ENCODE peak calls at places on chromosomes 6 and 20, in four cellular contexts. X is transverse colon, Z is GM12878, O is psoas muscle. U is an unnamed sample.

GRCh38 chr6:106281088-106281487 is 44.5 kb downstream of the ATG5 start:
- DNase-seq in X (no peak), Z (no peak), O (no peak), U (no peak)

GRCh38 chr6:1190361-1190760 is 121.5 kb upstream of the FOXQ1 start:
- DNase-seq in X (no peak), Z (no peak), O (no peak), U (no peak)

GRCh38 chr6:43172127-43173007 is 1.3 kb downstream of the SRF start:
- DNase-seq in X (peak), Z (no peak), O (peak), U (peak)

GRCh38 chr6:113381957-113382356 is 475.2 kb upstream of the MARCKS start:
- DNase-seq in X (peak), Z (peak), O (no peak), U (peak)

GRCh38 chr6:63492476-63492875 is 79.8 kb upstream of the LOC128125822 start:
- DNase-seq in X (peak), Z (no peak), O (no peak), U (no peak)

GRCh38 chr6:13044390-13044789 is 283.9 kb downstream of the TBC1D7 start:
- DNase-seq in X (no peak), Z (no peak), O (no peak), U (no peak)

GRCh38 chr6:127484207-127484858 is 25.1 kb upstream of the KIAA0408 start:
- DNase-seq in X (no peak), Z (peak), O (no peak), U (no peak)

GRCh38 chr6:105789935-105790334 is 296.2 kb upstream of the PRDM1 start:
- DNase-seq in X (no peak), Z (no peak), O (no peak), U (no peak)

GRCh38 chr6:24600903-24601302 is 45.1 kb downstream of the KIAA0319 start:
- DNase-seq in X (no peak), Z (no peak), O (no peak), U (no peak)

GRCh38 chr6:30707281-30707850 is 9.7 kb downstream of the MDC1 start:
- DNase-seq in X (no peak), Z (no peak), O (no peak), U (no peak)

GRCh38 chr6:47076422-47077344 is 34.6 kb upstream of the ADGRF1 start:
- DNase-seq in X (peak), Z (no peak), O (no peak), U (no peak)

GRCh38 chr6:3286641-3287171 is 28.0 kb downstream of the PSMG4 start:
- DNase-seq in X (peak), Z (no peak), O (peak), U (no peak)

GRCh38 chr6:17905611-17906592 is 81.5 kb downstream of the KIF13A start:
- DNase-seq in X (no peak), Z (no peak), O (no peak), U (no peak)

GRCh38 chr20:44832724-44833123 is 22.4 kb upstream of the RIMS4 start:
- DNase-seq in X (no peak), Z (no peak), O (no peak), U (no peak)

GRCh38 chr6:39298061-39298460 is 16.2 kb downstream of the KCNK17 start:
- DNase-seq in X (no peak), Z (no peak), O (peak), U (no peak)

GRCh38 chr20:32289661-32290431 is 12.4 kb downstream of the KIF3B start:
- DNase-seq in X (peak), Z (no peak), O (no peak), U (no peak)

GRCh38 chr20:44911264-44911921 is 1.5 kb downstream of the PABPC1L start:
- DNase-seq in X (peak), Z (no peak), O (no peak), U (no peak)

GRCh38 chr6:11432713-11433450 is 104.7 kb upstream of the TMEM170B start:
- DNase-seq in X (no peak), Z (no peak), O (no peak), U (no peak)

GRCh38 chr6:155493026-155493693 is 37.5 kb upstream of the NOX3 start:
- DNase-seq in X (no peak), Z (no peak), O (no peak), U (no peak)

GRCh38 chr6:162873537-162873936 is 145.8 kb downstream of the PACRG start:
- DNase-seq in X (no peak), Z (no peak), O (no peak), U (no peak)

GRCh38 chr6:12605888-12606345 is 110.7 kb upstream of the PHACTR1 start:
- DNase-seq in X (peak), Z (peak), O (no peak), U (peak)

GRCh38 chr20:62608218-62608565 is 34.1 kb upstream of the SLCO4A1 start:
- DNase-seq in X (no peak), Z (no peak), O (no peak), U (no peak)

GRCh38 chr20:62409935-62410741 is 3.1 kb upstream of the CABLES2 start:
- DNase-seq in X (peak), Z (no peak), O (peak), U (peak)

GRCh38 chr6:11525468-11526155 is 11.9 kb upstream of the TMEM170B start:
- DNase-seq in X (no peak), Z (no peak), O (peak), U (no peak)

GRCh38 chr6:46377209-46377608 is 114.0 kb downstream of the RCAN2 start:
- DNase-seq in X (no peak), Z (no peak), O (no peak), U (no peak)

GRCh38 chr20:8094845-8095244 is 37.2 kb upstream of the PLCB1 start:
- DNase-seq in X (no peak), Z (no peak), O (no peak), U (no peak)

GRCh38 chr20:32820698-32821378 is 1.1 kb downstream of the MAPRE1 start:
- DNase-seq in X (peak), Z (no peak), O (no peak), U (no peak)

GRCh38 chr6:150894191-150894744 is 28.8 kb downstream of the MTHFD1L start:
- DNase-seq in X (no peak), Z (no peak), O (no peak), U (no peak)

GRCh38 chr20:58233393-58233792 is 4.9 kb upstream of the ANKRD60 start:
- DNase-seq in X (no peak), Z (no peak), O (no peak), U (no peak)

GRCh38 chr6:159100011-159100788 is 55.4 kb upstream of the TAGAP start:
- DNase-seq in X (no peak), Z (no peak), O (no peak), U (no peak)

GRCh38 chr20:11274137-11274536 is 600.3 kb upstream of the JAG1 start:
- DNase-seq in X (no peak), Z (no peak), O (no peak), U (no peak)

GRCh38 chr6:111842891-111843290 is 30.4 kb downstream of the FYN start:
- DNase-seq in X (no peak), Z (no peak), O (no peak), U (no peak)

GRCh38 chr6:33142501-33142900 is 49.8 kb downstream of the COL11A2 start:
- DNase-seq in X (no peak), Z (no peak), O (no peak), U (no peak)

GRCh38 chr6:33143113-33143760 is 49.0 kb downstream of the COL11A2 start:
- DNase-seq in X (no peak), Z (no peak), O (no peak), U (no peak)

GRCh38 chr6:33151050-33151449 is 41.2 kb downstream of the COL11A2 start:
- DNase-seq in X (no peak), Z (no peak), O (no peak), U (no peak)

GRCh38 chr6:33144373-33144772 is 47.9 kb downstream of the COL11A2 start:
- DNase-seq in X (no peak), Z (no peak), O (no peak), U (no peak)

DNA sequence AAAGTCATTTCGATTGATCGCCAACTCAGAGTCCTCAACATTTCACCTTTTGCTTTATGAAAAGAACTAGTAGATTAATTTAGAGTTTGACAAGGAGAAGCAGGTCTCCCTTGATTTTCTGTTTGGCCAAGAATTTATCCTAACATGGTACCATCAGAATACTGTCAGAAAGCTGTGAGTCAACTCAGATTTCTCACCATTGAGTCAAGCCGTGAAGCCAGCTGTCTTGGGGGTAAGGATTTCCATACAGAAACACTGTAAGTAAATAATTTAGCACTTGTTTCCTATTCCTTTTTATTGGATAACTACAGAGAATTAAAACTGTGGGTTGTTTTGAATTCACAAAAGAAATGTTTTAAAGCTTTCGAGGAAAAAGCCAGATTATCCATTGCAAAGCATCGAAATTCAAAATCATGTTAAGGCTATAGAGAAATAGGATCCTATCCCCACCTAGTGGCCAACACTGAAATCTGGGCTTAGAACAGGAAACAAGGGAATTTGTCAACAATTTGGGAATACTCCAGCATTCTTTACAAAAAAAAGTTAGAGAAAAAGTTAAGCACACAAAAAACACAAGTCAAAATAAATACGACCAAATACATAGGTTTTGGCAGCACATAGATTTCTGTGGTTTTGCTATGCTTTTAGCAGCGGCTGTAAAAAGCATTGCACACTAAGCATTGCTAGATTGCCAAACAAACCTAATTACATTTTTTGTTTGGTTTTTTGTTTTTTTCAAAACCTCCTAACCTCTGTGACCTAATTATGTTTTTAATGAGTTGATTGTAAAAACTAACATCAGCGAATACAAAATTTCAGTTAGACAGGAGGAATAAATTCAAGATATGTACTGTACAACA is 44.2 kb downstream of the COL11A2 start:
- DNase-seq in X (no peak), Z (no peak), O (no peak), U (no peak)
- TF ChIP-seq CTCF in X (peak), Z (peak), O (peak), U (peak)

GRCh38 chr6:165854863-165855593 is 192.0 kb upstream of the PDE10A start:
- DNase-seq in X (no peak), Z (no peak), O (no peak), U (no peak)

GRCh38 chr6:165855856-165856255 is 192.8 kb upstream of the PDE10A start:
- DNase-seq in X (no peak), Z (no peak), O (no peak), U (no peak)

GRCh38 chr6:165861226-165861625 is 198.2 kb upstream of the PDE10A start:
- DNase-seq in X (no peak), Z (no peak), O (no peak), U (no peak)

GRCh38 chr6:165854061-165854862 is 191.2 kb upstream of the PDE10A start:
- DNase-seq in X (no peak), Z (no peak), O (no peak), U (no peak)

DNA sequence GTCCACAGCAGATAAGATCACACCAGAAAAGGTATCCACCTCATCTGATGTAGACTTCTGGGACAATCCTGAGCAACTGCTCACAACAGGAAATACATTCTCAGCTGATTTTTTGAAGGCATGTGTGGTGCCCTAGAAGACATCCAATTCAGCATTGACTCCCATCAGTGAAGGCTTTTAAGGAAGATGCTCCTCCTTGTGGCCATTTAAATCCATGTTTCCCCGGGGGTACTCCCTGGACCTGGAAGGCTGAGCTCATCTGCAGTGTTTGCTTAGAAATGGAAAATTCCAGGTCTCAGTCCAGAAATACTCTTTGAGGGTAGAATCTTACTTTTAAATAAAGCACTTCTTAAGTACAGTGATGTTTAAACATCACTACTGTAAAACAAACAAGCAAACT is 195.5 kb upstream of the PDE10A start:
- DNase-seq in X (no peak), Z (no peak), O (no peak), U (no peak)
- TF ChIP-seq CTCF in X (no peak), Z (no peak), O (no peak), U (peak)

DNA sequence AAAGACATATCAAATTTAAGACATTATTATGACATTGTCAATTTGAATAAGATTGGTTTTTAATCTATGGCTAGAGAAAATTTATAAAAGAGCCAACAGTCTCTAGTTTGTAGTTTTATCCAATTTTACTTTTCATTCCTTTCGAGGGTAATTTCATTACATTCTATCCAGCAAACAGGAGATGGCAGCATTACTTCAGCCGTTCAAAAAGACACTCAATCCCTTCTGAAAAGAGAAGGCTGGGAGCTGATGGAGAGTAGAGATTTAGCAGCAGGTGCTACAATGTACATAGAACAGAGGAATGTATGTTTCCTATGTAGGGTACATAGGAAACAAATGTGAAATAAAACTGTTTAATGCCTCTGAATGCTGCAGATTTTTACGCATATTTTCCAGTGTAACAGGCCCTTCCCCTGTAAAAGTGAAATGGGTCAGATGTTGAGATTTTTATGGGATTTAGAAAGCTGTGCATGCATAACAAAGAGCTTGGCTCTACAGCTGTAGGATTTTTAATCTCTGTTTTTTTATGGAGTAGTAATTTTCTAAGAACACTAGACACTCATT is 15.9 kb downstream of the RPS12 start:
- DNase-seq in X (no peak), Z (no peak), O (no peak), U (no peak)
- TF ChIP-seq CTCF in X (peak), Z (peak), O (peak), U (peak)

GRCh38 chr6:35181313-35181932 is 32.3 kb upstream of the SCUBE3 start:
- DNase-seq in X (no peak), Z (no peak), O (no peak), U (no peak)

GRCh38 chr6:35177139-35177538 is 36.0 kb upstream of the TCP11 start:
- DNase-seq in X (no peak), Z (no peak), O (no peak), U (no peak)

GRCh38 chr6:35178012-35178411 is 35.7 kb upstream of the SCUBE3 start:
- DNase-seq in X (no peak), Z (no peak), O (no peak), U (no peak)

GRCh38 chr6:35177586-35177985 is 36.2 kb upstream of the SCUBE3 start:
- DNase-seq in X (no peak), Z (no peak), O (no peak), U (no peak)

GRCh38 chr6:35178932-35179832 is 34.6 kb upstream of the SCUBE3 start:
- DNase-seq in X (no peak), Z (peak), O (no peak), U (no peak)
- TF ChIP-seq CTCF in X (no peak), Z (peak), O (no peak), U (no peak)

DNA sequence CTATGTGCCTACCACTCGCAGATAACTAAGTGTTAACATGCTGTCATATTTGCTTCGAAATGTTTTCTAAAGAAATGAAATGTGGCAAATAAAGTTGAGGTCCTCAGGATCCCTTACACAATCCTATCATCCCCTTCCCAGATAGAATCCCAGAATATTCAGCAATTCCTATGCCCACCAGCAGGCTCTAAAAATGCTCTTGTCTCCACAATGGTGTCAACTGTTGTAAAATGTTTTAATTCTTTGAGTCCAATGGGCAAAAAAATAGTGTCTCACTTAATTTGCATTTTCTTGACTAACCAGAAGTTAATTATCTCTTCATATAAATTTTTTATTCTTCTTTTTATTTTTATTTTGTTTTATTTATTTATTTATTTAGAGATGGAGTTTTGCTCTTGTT is 103.9 kb upstream of the MAP7 start:
- DNase-seq in X (no peak), Z (no peak), O (no peak), U (no peak)
- TF ChIP-seq CTCF in X (no peak), Z (no peak), O (no peak), U (no peak)

GRCh38 chr6:54665246-54665645 is 181.3 kb upstream of the FAM83B start:
- DNase-seq in X (no peak), Z (no peak), O (no peak), U (no peak)
- TF ChIP-seq CTCF in X (no peak), Z (no peak), O (no peak), U (no peak)

DNA sequence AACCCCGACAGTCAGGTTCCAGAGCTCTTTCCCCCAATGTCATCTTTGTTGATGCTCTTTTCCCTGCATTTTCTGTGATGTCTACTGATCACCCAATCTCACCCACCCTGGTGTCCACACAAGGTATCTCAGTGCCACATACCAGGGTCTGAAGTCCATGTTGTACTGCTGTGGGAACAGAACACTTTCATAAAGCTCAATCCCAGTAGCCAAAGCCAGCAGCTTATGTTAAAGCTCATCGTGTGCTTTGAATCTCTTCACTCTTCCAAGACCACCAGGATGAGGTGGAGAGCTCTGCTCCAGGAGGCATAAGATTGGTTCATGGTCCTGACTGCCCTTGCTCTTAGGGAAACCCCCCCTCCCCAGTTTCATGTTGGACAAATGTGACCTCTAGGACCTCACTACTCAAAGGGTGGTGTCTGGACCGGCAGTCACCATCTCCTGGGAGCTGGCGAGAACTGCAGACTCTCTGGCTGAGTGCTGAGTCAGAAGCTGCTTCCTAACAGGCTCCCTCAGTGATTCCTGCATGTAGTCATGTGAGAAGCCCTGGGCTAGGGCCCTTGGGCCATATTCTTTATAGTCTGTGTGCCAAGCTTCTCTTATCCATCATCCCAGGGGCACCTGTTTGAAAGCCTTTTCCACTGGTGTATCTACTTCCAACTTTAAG is 13.4 kb upstream of the CPNE5 start:
- DNase-seq in X (no peak), Z (no peak), O (peak), U (no peak)
- TF ChIP-seq CTCF in X (no peak), Z (no peak), O (peak), U (no peak)

DNA sequence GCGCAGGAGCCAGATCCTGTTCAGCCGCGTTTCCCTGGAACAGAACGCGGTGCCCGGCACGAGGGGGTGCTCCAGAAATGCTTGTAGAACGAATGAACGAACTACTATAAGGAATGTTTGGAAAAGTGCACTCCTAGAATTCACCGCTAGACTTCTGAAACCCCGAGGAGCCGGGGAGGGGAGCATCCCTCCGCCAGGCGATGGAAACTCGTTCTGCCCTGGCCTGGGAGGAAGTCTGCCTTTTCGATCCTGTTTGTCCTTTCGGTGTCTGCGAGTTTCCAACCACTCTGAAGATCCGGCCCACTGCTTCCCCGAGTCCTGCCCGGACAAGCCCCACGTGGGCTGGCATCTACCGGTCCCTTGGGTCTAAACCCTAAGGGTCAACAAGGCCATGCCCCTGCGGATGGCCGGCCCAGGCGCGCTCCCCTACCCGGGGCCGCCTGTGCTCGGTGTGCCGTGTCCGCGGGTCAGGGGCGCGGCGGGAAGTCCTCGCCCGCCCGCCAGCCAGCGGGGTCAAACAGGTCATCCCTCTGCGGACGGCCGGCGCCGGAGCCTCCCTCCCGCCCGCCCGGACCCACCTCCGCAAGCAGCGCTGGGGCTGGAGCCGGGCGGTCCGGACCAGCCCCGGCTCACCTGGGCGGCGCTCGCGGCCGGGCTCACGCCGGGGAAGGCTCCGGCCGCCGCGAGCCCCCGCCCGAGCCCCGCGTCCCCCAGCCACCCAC is 521 bp downstream of the SULF2 start:
- DNase-seq in X (peak), Z (no peak), O (peak), U (peak)
- TF ChIP-seq CTCF in X (peak), Z (no peak), O (peak), U (peak)